ENCODE peak calls at places on chromosomes 6 and 20, in nine cellular contexts. C is posterior cingulate gyrus; T is Peyer's patch; Z is PC-9; A is hepatocyte; Y is GM23248; N is NCI-H774; W is cardiac muscle cell; F is stimulated activated CD4-positive, alpha-beta T cell treated with anti-CD3 and anti-CD28 coated beads, Interleukin-1b, Interleukin-23, amount 100 ng/mL, for 1 hour. P is an unnamed sample.

GRCh38 chr6:160137989-160138835 is 16.6 kb downstream of the SLC22A1 start:
- DNase-seq in W (peak), Z (peak), F (peak), A (peak), N (peak), Y (peak), C (peak), T (peak), P (no peak)

GRCh38 chr6:4370066-4370465 is 234.7 kb upstream of the ECI2 start:
- DNase-seq in C (no peak), Z (no peak), A (no peak), N (no peak), F (no peak), Y (peak), T (no peak), W (no peak), P (no peak)

GRCh38 chr6:160793652-160794051 is 91.6 kb downstream of the PLG start:
- DNase-seq in Z (no peak), W (no peak), F (no peak), T (no peak), C (no peak), A (no peak), Y (no peak), N (no peak), P (no peak)

GRCh38 chr20:33285861-33286495 is 3.0 kb downstream of the BPIFB1 start:
- DNase-seq in N (no peak), T (no peak), F (no peak), C (no peak), Y (no peak), Z (no peak), A (no peak), W (no peak), P (no peak)

GRCh38 chr6:73368675-73369074 is 1.0 kb downstream of the OOEP start:
- DNase-seq in N (no peak), C (peak), W (no peak), Z (no peak), T (no peak), F (no peak), Y (no peak), A (no peak), P (no peak)

GRCh38 chr20:51884561-51884960 is 82.2 kb upstream of the SALL4 start:
- DNase-seq in N (no peak), T (no peak), C (no peak), Z (no peak), A (no peak), W (no peak), Y (peak), F (no peak), P (no peak)

GRCh38 chr20:62376112-62377063 is 9.3 kb upstream of the LAMA5 start:
- DNase-seq in W (peak), F (no peak), C (no peak), A (peak), Z (peak), T (no peak), N (no peak), Y (peak), P (no peak)

GRCh38 chr6:73722318-73723060 is 26.5 kb downstream of the CD109 start:
- DNase-seq in F (no peak), C (no peak), T (no peak), Z (no peak), N (no peak), Y (peak), A (no peak), W (peak), P (no peak)

GRCh38 chr20:49482621-49483017 is at the start of gene KCNB1:
- DNase-seq in Z (peak), A (peak), N (no peak), F (peak), Y (peak), C (peak), T (no peak), W (peak), P (no peak)

GRCh38 chr20:47351643-47352331 is 4.7 kb downstream of the ZMYND8 start:
- DNase-seq in C (no peak), F (no peak), Y (no peak), A (no peak), W (peak), N (peak), T (no peak), Z (no peak), P (no peak)

GRCh38 chr6:157512081-157512682 is 131.2 kb downstream of the ZDHHC14 start:
- DNase-seq in F (no peak), Y (no peak), A (no peak), W (no peak), C (no peak), N (no peak), T (no peak), Z (no peak), P (no peak)

P was measured in cerebellar nuclear complex.